ENCODE peak calls at places on chromosome 6, in ten cellular contexts. C, X, N, D, P, F, W, O, I and Q are unnamed samples.

GRCh38 chr6:78910611-78911134 is 43.3 kb downstream of the IRAK1BP1 start:
- DNase-seq in X (peak; percentile 37), C (no peak), O (no peak), P (peak; percentile 16), W (peak; percentile 74), N (peak; percentile 54), F (peak; percentile 51), D (no peak), I (peak; percentile 76), Q (peak; percentile 54)

GRCh38 chr6:73200735-73201134 is 24.6 kb downstream of the KHDC1L start:
- DNase-seq in F (no peak), D (no peak), N (no peak), O (no peak), C (no peak), P (no peak), W (no peak), I (no peak), X (no peak), Q (no peak)

GRCh38 chr6:132673376-132674094 is 14.6 kb upstream of the TAAR1 start:
- DNase-seq in D (no peak), F (no peak), O (no peak), C (no peak), I (no peak), N (no peak), W (no peak), X (no peak), P (no peak), Q (no peak)

GRCh38 chr6:164150221-164150620 is 735.7 kb downstream of the QKI start:
- DNase-seq in W (no peak), D (no peak), O (no peak), X (no peak), N (no peak), F (no peak), I (no peak), P (no peak), C (no peak), Q (no peak)

GRCh38 chr6:149852180-149852579 is 12.0 kb downstream of the LRP11 start:
- DNase-seq in F (no peak), C (no peak), W (no peak), O (no peak), X (no peak), P (no peak), I (no peak), D (peak; percentile 58), N (peak; percentile 46), Q (no peak)

GRCh38 chr6:15110721-15111354 is 135.0 kb upstream of the JARID2 start:
- DNase-seq in O (no peak), N (no peak), X (no peak), I (no peak), W (no peak), C (no peak), F (no peak), D (no peak), P (peak; percentile 63), Q (no peak)

GRCh38 chr6:40789143-40789764 is 202.1 kb upstream of the LRFN2 start:
- DNase-seq in O (no peak), C (no peak), F (peak; percentile 40), W (no peak), D (no peak), N (peak; percentile 43), P (no peak), I (no peak), X (no peak), Q (peak; percentile 48)

GRCh38 chr6:21438237-21438985 is 155.1 kb upstream of the SOX4 start:
- DNase-seq in N (peak; percentile 95), W (no peak), F (peak; percentile 85), I (no peak), P (peak; percentile 32), O (no peak), X (peak; percentile 83), C (no peak), D (peak; percentile 33), Q (peak; percentile 82)

GRCh38 chr6:30490031-30490876 is 945 bp downstream of the HLA-E start:
- DNase-seq in F (peak; percentile 85), P (peak; percentile 51), D (peak; percentile 52), C (no peak), O (no peak), X (peak; percentile 84), W (peak; percentile 83), I (peak; percentile 77), N (peak; percentile 88), Q (peak; percentile 85)
- TF ChIP-seq CTCF in F (no peak), P (no peak), D (no peak), C (no peak), O (no peak), X (no peak), W (no peak), I (no peak), N (no peak), Q (no peak)

GRCh38 chr6:139367810-139368321 is 6.6 kb downstream of the CITED2 start:
- DNase-seq in F (no peak), P (no peak), N (no peak), W (peak; percentile 77), C (peak; percentile 26), X (no peak), O (no peak), D (peak; percentile 25), I (peak; percentile 53), Q (no peak)

GRCh38 chr6:139369068-139369467 is 5.4 kb downstream of the CITED2 start:
- DNase-seq in F (no peak), I (no peak), D (no peak), W (peak; percentile 33), O (no peak), P (no peak), N (no peak), C (no peak), X (no peak), Q (no peak)

GRCh38 chr6:139369568-139370046 is 4.8 kb downstream of the CITED2 start:
- DNase-seq in O (no peak), F (peak; percentile 49), X (no peak), C (no peak), I (no peak), N (peak; percentile 55), W (no peak), D (peak; percentile 75), P (peak; percentile 74), Q (peak; percentile 33)

GRCh38 chr6:139370047-139370706 is 4.3 kb downstream of the CITED2 start:
- DNase-seq in P (peak; percentile 87), N (peak; percentile 21), F (no peak), C (no peak), D (peak; percentile 78), W (no peak), O (no peak), I (no peak), X (no peak), Q (no peak)

DNA sequence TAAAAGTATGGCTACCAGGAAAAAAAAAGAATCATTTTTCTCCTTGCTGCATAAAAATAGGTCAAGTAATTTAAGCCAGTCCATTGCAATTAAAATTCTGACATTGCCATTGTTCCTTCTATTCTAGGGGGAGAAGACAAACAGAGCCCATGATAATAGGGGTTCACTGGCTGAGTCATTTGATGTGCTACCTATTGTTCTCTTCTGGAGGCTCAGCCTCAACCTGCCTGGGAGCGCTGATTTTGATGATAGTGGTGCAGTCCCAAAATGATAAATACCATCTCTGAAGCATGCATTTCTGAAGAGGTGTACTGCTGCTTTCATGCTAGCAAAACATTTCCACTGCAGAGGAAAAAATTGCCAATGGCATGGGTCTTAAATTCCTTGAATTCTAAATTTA is 5.8 kb downstream of the CITED2 start:
- DNase-seq in O (no peak), C (no peak), X (no peak), D (no peak), I (no peak), N (no peak), F (no peak), P (no peak), W (no peak), Q (no peak)
- TF ChIP-seq CTCF in O (no peak), C (no peak), X (no peak), D (no peak), I (no peak), N (no peak), F (no peak), P (no peak), W (no peak), Q (no peak)

GRCh38 chr6:158795516-158795915 is 23.7 kb downstream of the EZR start:
- DNase-seq in W (no peak), F (no peak), P (no peak), C (no peak), D (no peak), N (no peak), X (no peak), I (no peak), O (no peak), Q (no peak)

GRCh38 chr6:158789115-158789917 is 29.9 kb downstream of the EZR start:
- DNase-seq in D (no peak), X (no peak), W (no peak), C (no peak), O (no peak), I (no peak), F (peak; percentile 39), N (peak; percentile 46), P (no peak), Q (no peak)

GRCh38 chr6:158796353-158796752 is 22.8 kb downstream of the EZR start:
- DNase-seq in W (no peak), D (no peak), N (no peak), X (no peak), O (no peak), P (no peak), F (no peak), I (no peak), C (no peak), Q (no peak)

GRCh38 chr6:158797331-158798202 is 21.6 kb downstream of the EZR start:
- DNase-seq in C (peak; percentile 69), F (no peak), O (no peak), X (no peak), N (no peak), I (no peak), W (no peak), D (peak; percentile 57), P (peak; percentile 32), Q (no peak)

GRCh38 chr6:158793432-158793831 is 25.7 kb downstream of the EZR start:
- DNase-seq in N (peak; percentile 75), W (no peak), P (peak; percentile 66), D (peak; percentile 50), F (peak; percentile 57), X (no peak), C (no peak), I (no peak), O (no peak), Q (peak; percentile 55)
- TF ChIP-seq CTCF in N (peak; percentile 63), W (peak; percentile 61), P (peak; percentile 54), D (peak; percentile 51), F (peak; percentile 44), X (peak; percentile 64), C (peak; percentile 56), I (no peak), O (peak; percentile 50), Q (peak; percentile 67)

DNA sequence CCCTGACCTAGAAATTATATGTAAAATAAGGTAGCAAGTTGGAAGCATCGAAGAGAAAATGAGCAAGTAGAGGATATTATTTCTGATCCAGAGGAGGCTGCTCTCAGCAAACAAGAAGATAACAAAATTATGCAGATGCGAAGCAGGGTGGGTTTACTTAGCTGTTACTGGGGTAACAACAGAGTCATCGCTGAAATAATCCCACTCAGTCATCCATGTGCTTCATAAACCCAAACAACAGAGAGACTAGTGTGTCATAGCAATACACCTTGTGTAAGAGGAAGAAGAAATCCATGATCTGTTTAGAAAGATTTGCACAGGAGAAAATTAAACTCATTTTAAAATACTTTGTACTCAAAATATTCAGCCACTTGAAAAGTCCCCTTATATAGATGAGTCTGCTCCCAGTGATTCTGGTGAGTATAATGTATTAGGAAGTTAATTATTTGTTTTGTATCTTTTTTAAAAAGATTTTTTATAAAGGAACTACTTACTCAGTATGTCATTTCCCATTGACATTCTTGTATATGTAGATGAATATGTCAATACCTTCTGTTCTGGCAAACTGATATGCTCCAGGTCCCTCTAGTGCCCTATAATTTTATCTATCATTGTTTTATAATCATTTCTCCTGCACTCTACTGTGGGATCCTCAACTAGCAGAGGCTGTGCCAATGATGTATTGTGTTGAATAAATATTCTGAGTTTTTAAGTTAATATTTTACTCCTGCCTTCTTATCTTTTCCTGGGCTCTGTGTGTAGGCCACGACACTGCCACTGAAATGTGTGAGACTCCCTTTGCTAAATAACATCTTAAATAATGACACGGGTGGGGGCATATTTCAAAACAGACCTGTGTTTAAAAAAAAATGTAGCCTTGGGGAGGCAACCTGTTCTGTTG is 8.6 kb upstream of the HIVEP2 start:
- DNase-seq in D (no peak), I (no peak), C (no peak), P (no peak), X (no peak), W (no peak), N (no peak), O (no peak), F (no peak), Q (no peak)
- TF ChIP-seq CTCF in D (no peak), I (no peak), C (no peak), P (no peak), X (no peak), W (no peak), N (no peak), O (no peak), F (no peak), Q (no peak)